ENCODE peak calls at places on chromosomes 6 and 20, in six cellular contexts. One of them, this sample, is unnamed.

GRCh38 chr6:103895136-103895535 is 964.6 kb downstream of the HACE1 start:
- DNase-seq in GM13977: no peak
- DNase-seq in RWPE1: no peak
- DNase-seq in neural crest cell: no peak
- DNase-seq in pancreas: no peak
- DNase-seq in GM20000: no peak
- DNase-seq in this sample: no peak

GRCh38 chr6:41072836-41073202 is at the start of gene NFYA:
- DNase-seq in GM13977: peak
- DNase-seq in pancreas: peak
- DNase-seq in neural crest cell: no peak
- DNase-seq in GM20000: peak
- DNase-seq in RWPE1: peak
- DNase-seq in this sample: no peak

GRCh38 chr6:98574991-98575390 is 259.4 kb upstream of the POU3F2 start:
- DNase-seq in GM20000: no peak
- DNase-seq in neural crest cell: no peak
- DNase-seq in GM13977: no peak
- DNase-seq in RWPE1: no peak
- DNase-seq in pancreas: no peak
- DNase-seq in this sample: no peak

GRCh38 chr20:63070301-63070625 is 63.5 kb upstream of the BHLHE23 start:
- DNase-seq in GM13977: no peak
- DNase-seq in GM20000: no peak
- DNase-seq in RWPE1: no peak
- DNase-seq in pancreas: peak
- DNase-seq in neural crest cell: no peak
- DNase-seq in this sample: no peak

GRCh38 chr6:146358341-146359046 is 185.1 kb upstream of the RAB32 start:
- DNase-seq in RWPE1: peak
- DNase-seq in GM13977: no peak
- DNase-seq in GM20000: no peak
- DNase-seq in neural crest cell: no peak
- DNase-seq in pancreas: no peak
- DNase-seq in this sample: no peak

GRCh38 chr6:111585241-111585968 is 20.3 kb downstream of the TRAF3IP2 start:
- DNase-seq in GM13977: no peak
- DNase-seq in GM20000: no peak
- DNase-seq in pancreas: no peak
- DNase-seq in neural crest cell: no peak
- DNase-seq in RWPE1: no peak
- DNase-seq in this sample: no peak

GRCh38 chr6:53627391-53628218 is 38.0 kb downstream of the KLHL31 start:
- DNase-seq in GM13977: no peak
- DNase-seq in RWPE1: peak
- DNase-seq in neural crest cell: no peak
- DNase-seq in GM20000: no peak
- DNase-seq in pancreas: no peak
- DNase-seq in this sample: no peak

GRCh38 chr6:53107091-53107490 is 41.5 kb downstream of the GCM1 start:
- DNase-seq in GM13977: no peak
- DNase-seq in RWPE1: no peak
- DNase-seq in pancreas: no peak
- DNase-seq in neural crest cell: no peak
- DNase-seq in GM20000: no peak
- DNase-seq in this sample: no peak

GRCh38 chr20:44109951-44110361 is 77.0 kb downstream of the JPH2 start:
- DNase-seq in pancreas: no peak
- DNase-seq in neural crest cell: no peak
- DNase-seq in GM20000: no peak
- DNase-seq in GM13977: no peak
- DNase-seq in RWPE1: no peak
- DNase-seq in this sample: no peak

GRCh38 chr6:1201547-1202200 is 110.2 kb upstream of the FOXQ1 start:
- DNase-seq in GM13977: no peak
- DNase-seq in RWPE1: no peak
- DNase-seq in neural crest cell: no peak
- DNase-seq in GM20000: no peak
- DNase-seq in pancreas: no peak
- DNase-seq in this sample: no peak

GRCh38 chr6:15017251-15017650 is 228.6 kb upstream of the JARID2 start:
- DNase-seq in neural crest cell: peak
- DNase-seq in GM13977: no peak
- DNase-seq in pancreas: no peak
- DNase-seq in RWPE1: no peak
- DNase-seq in GM20000: no peak
- DNase-seq in this sample: no peak

GRCh38 chr20:4782373-4782772 is 60.7 kb downstream of the PRND start:
- DNase-seq in RWPE1: no peak
- DNase-seq in GM20000: no peak
- DNase-seq in neural crest cell: no peak
- DNase-seq in pancreas: peak
- DNase-seq in GM13977: no peak
- DNase-seq in this sample: no peak

GRCh38 chr20:37630161-37630560 is 63.7 kb upstream of the CTNNBL1 start:
- DNase-seq in RWPE1: no peak
- DNase-seq in pancreas: no peak
- DNase-seq in GM20000: no peak
- DNase-seq in GM13977: no peak
- DNase-seq in neural crest cell: no peak
- DNase-seq in this sample: no peak

GRCh38 chr6:142635130-142635529 is 309.8 kb downstream of the HIVEP2 start:
- DNase-seq in GM13977: no peak
- DNase-seq in RWPE1: peak
- DNase-seq in pancreas: no peak
- DNase-seq in neural crest cell: no peak
- DNase-seq in GM20000: no peak
- DNase-seq in this sample: no peak

GRCh38 chr6:71028877-71029252 is 72.0 kb upstream of the B3GAT2 start:
- DNase-seq in RWPE1: no peak
- DNase-seq in neural crest cell: no peak
- DNase-seq in GM20000: no peak
- DNase-seq in GM13977: no peak
- DNase-seq in pancreas: no peak
- DNase-seq in this sample: no peak

GRCh38 chr6:4950076-4950475 is 53.8 kb downstream of the RPP40 start:
- DNase-seq in GM20000: no peak
- DNase-seq in neural crest cell: no peak
- DNase-seq in pancreas: no peak
- DNase-seq in RWPE1: no peak
- DNase-seq in GM13977: no peak
- DNase-seq in this sample: no peak

GRCh38 chr20:51573576-51574243 is 31.2 kb upstream of the NFATC2 start:
- DNase-seq in GM13977: no peak
- DNase-seq in neural crest cell: no peak
- DNase-seq in pancreas: no peak
- DNase-seq in GM20000: no peak
- DNase-seq in RWPE1: no peak
- DNase-seq in this sample: no peak

GRCh38 chr6:123064038-123064437 is 68.0 kb downstream of the CLVS2 start:
- DNase-seq in GM20000: no peak
- DNase-seq in neural crest cell: no peak
- DNase-seq in GM13977: no peak
- DNase-seq in RWPE1: no peak
- DNase-seq in pancreas: no peak
- DNase-seq in this sample: no peak

GRCh38 chr6:147381734-147382133 is 126.8 kb upstream of the SAMD5 start:
- DNase-seq in GM13977: no peak
- DNase-seq in GM20000: no peak
- DNase-seq in RWPE1: no peak
- DNase-seq in pancreas: no peak
- DNase-seq in neural crest cell: no peak
- DNase-seq in this sample: no peak

GRCh38 chr6:129592516-129593232 is 117.3 kb downstream of the ARHGAP18 start:
- DNase-seq in pancreas: no peak
- DNase-seq in neural crest cell: no peak
- DNase-seq in GM20000: no peak
- DNase-seq in GM13977: no peak
- DNase-seq in RWPE1: peak
- DNase-seq in this sample: no peak

GRCh38 chr6:141992109-141992508 is 140.6 kb upstream of the GJE1 start:
- DNase-seq in GM13977: no peak
- DNase-seq in neural crest cell: no peak
- DNase-seq in GM20000: no peak
- DNase-seq in RWPE1: no peak
- DNase-seq in pancreas: no peak
- DNase-seq in this sample: no peak

GRCh38 chr20:21262812-21263211 is 40.3 kb upstream of the XRN2 start:
- DNase-seq in GM13977: no peak
- DNase-seq in pancreas: no peak
- DNase-seq in RWPE1: no peak
- DNase-seq in GM20000: no peak
- DNase-seq in neural crest cell: no peak
- DNase-seq in this sample: no peak

GRCh38 chr6:2522521-2522920 is 228.2 kb downstream of the MYLK4 start:
- DNase-seq in GM13977: no peak
- DNase-seq in neural crest cell: no peak
- DNase-seq in pancreas: no peak
- DNase-seq in RWPE1: peak
- DNase-seq in GM20000: no peak
- DNase-seq in this sample: no peak

GRCh38 chr20:59938696-59939051 is 1.4 kb downstream of the PPP1R3D start:
- DNase-seq in GM20000: no peak
- DNase-seq in GM13977: no peak
- DNase-seq in RWPE1: no peak
- DNase-seq in neural crest cell: no peak
- DNase-seq in pancreas: peak
- DNase-seq in this sample: no peak

GRCh38 chr20:7496394-7497111 is 443.7 kb downstream of the HAO1 start:
- DNase-seq in GM20000: no peak
- DNase-seq in neural crest cell: no peak
- DNase-seq in RWPE1: no peak
- DNase-seq in pancreas: no peak
- DNase-seq in GM13977: no peak
- DNase-seq in this sample: no peak

GRCh38 chr6:109441069-109441816 is 719 bp downstream of the SMPD2 start:
- DNase-seq in pancreas: peak
- DNase-seq in GM20000: peak
- DNase-seq in GM13977: peak
- DNase-seq in RWPE1: peak
- DNase-seq in neural crest cell: peak
- DNase-seq in this sample: no peak

GRCh38 chr6:106751501-106752252 is 122.3 kb downstream of the QRSL1 start:
- DNase-seq in GM13977: no peak
- DNase-seq in neural crest cell: no peak
- DNase-seq in pancreas: peak
- DNase-seq in RWPE1: peak
- DNase-seq in GM20000: no peak
- DNase-seq in this sample: no peak

DNA sequence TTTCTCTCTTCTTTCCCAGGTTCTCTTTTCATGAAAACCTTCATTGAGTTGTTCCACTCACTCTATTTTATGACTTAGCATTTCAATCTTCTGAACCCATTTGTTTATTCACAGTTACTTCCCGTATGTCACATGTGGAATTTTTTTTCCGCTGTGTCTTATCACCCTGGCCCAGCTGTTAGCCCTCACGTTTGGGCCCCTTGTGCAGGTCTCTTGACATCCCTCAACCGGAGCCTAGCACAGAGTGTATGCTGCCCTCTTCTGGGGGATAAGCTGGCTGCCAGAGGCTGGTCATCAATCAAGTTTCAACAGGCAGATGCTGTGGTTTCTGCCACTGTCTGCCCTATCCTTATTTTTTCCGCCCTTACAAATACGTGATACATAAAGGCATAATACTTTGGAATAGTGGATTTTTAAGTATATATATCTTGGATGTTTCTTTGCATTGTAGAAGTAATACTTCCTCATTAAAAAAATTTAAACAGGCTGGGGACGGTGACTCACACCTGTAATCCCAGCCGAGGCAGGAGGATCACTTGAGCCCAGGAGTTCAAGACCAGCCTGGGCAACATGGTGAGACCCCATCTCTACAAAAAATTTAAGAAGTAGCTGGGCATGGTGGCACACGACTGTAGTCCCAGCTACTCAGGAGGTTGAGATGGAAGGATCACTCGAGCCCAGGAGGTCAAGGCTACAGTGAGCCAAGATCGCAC is 38.8 kb upstream of the RNF8 start:
- DNase-seq in neural crest cell: peak
- DNase-seq in pancreas: peak
- DNase-seq in GM20000: peak
- DNase-seq in GM13977: peak
- DNase-seq in RWPE1: peak
- DNase-seq in this sample: no peak
- TF ChIP-seq CTCF in neural crest cell: peak
- TF ChIP-seq CTCF in pancreas: peak
- TF ChIP-seq CTCF in GM20000: peak
- TF ChIP-seq CTCF in GM13977: peak
- TF ChIP-seq CTCF in RWPE1: peak
- TF ChIP-seq CTCF in this sample: peak

DNA sequence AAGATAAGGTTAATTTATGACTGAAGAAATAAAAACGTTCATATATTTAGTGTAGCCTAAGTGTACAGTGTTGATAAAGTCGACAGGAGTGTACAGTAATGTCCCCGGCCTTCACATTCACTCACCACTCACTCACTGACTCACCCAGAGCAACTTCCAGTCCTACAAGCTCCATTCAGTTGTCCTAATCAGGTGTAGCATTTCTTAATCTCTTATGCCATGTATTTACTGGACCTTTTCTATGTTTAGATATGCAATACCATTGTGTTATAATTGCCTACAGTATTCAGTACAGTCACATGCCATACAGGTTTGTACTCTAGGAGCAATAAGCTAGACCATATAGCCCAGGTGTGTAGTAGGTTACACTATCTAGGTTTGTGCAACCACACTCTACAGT is 610.2 kb upstream of the NOX3 start:
- DNase-seq in neural crest cell: no peak
- DNase-seq in GM20000: no peak
- DNase-seq in GM13977: no peak
- DNase-seq in pancreas: no peak
- DNase-seq in RWPE1: no peak
- DNase-seq in this sample: no peak
- TF ChIP-seq CTCF in neural crest cell: no peak
- TF ChIP-seq CTCF in GM20000: no peak
- TF ChIP-seq CTCF in GM13977: no peak
- TF ChIP-seq CTCF in pancreas: no peak
- TF ChIP-seq CTCF in RWPE1: no peak
- TF ChIP-seq CTCF in this sample: no peak

DNA sequence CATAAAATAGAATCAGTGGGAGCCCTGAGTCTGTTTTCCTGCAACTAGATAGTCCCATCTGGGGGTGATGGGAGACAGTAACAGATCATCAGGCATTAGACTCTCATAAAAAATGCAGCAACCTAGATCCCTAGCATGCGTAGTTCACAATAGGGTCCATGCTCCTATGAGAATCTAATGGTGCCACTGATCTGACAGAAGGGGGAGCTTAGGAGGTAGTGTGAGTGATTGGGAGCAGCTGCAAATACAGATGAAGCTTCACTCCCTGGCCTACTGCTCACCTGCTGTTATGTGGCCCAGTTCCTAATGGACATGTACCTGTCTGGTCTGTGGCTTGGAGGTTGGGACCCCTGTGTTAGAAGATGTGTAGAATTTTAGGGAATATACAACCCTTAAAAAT is 904.5 kb upstream of the EPHA7 start:
- DNase-seq in GM20000: no peak
- DNase-seq in pancreas: no peak
- DNase-seq in RWPE1: no peak
- DNase-seq in neural crest cell: no peak
- DNase-seq in GM13977: no peak
- DNase-seq in this sample: no peak
- TF ChIP-seq CTCF in GM20000: no peak
- TF ChIP-seq CTCF in pancreas: no peak
- TF ChIP-seq CTCF in RWPE1: no peak
- TF ChIP-seq CTCF in neural crest cell: no peak
- TF ChIP-seq CTCF in GM13977: peak
- TF ChIP-seq CTCF in this sample: peak

GRCh38 chr6:33965766-33966165 is 162.0 kb upstream of the MLN start:
- DNase-seq in RWPE1: no peak
- DNase-seq in pancreas: no peak
- DNase-seq in GM20000: no peak
- DNase-seq in GM13977: no peak
- DNase-seq in neural crest cell: no peak
- DNase-seq in this sample: no peak
- TF ChIP-seq CTCF in RWPE1: no peak
- TF ChIP-seq CTCF in pancreas: no peak
- TF ChIP-seq CTCF in GM20000: no peak
- TF ChIP-seq CTCF in GM13977: no peak
- TF ChIP-seq CTCF in neural crest cell: no peak
- TF ChIP-seq CTCF in this sample: no peak

This sample was measured in osteocyte.